ENCODE peak calls at places on chromosomes 11 and 22, in seven cellular contexts. One of them, this sample, is unnamed.

GRCh38 chr11:14973621-14974020 is 1.5 kb upstream of the CALCA start:
- DNase-seq in ovary: no peak
- DNase-seq in GM12878: no peak
- DNase-seq in upper lobe of left lung: no peak
- DNase-seq in adrenal gland: no peak
- DNase-seq in suprapubic skin: no peak
- DNase-seq in IMR-90: peak; percentile 4
- DNase-seq in this sample: peak; percentile 22

GRCh38 chr22:43474161-43475101 is 62.6 kb downstream of the MPPED1 start:
- DNase-seq in adrenal gland: no peak
- DNase-seq in upper lobe of left lung: no peak
- DNase-seq in GM12878: no peak
- DNase-seq in IMR-90: no peak
- DNase-seq in ovary: no peak
- DNase-seq in suprapubic skin: no peak
- DNase-seq in this sample: no peak

GRCh38 chr11:129372609-129373488 is 2.8 kb upstream of the BARX2 start:
- DNase-seq in IMR-90: no peak
- DNase-seq in ovary: no peak
- DNase-seq in upper lobe of left lung: no peak
- DNase-seq in adrenal gland: no peak
- DNase-seq in GM12878: no peak
- DNase-seq in suprapubic skin: no peak
- DNase-seq in this sample: no peak

GRCh38 chr11:115869780-115870431 is 365.7 kb upstream of the CADM1 start:
- DNase-seq in adrenal gland: peak; percentile 15
- DNase-seq in GM12878: peak; percentile 51
- DNase-seq in upper lobe of left lung: no peak
- DNase-seq in IMR-90: peak; percentile 51
- DNase-seq in ovary: no peak
- DNase-seq in suprapubic skin: no peak
- DNase-seq in this sample: no peak

GRCh38 chr22:28395920-28396447 is 283.7 kb downstream of the TTC28 start:
- DNase-seq in adrenal gland: no peak
- DNase-seq in IMR-90: peak; percentile 48
- DNase-seq in ovary: no peak
- DNase-seq in GM12878: no peak
- DNase-seq in upper lobe of left lung: no peak
- DNase-seq in suprapubic skin: no peak
- DNase-seq in this sample: no peak

GRCh38 chr11:4030197-4030596 is 64.4 kb upstream of the RRM1 start:
- DNase-seq in IMR-90: no peak
- DNase-seq in suprapubic skin: no peak
- DNase-seq in GM12878: no peak
- DNase-seq in ovary: no peak
- DNase-seq in upper lobe of left lung: no peak
- DNase-seq in adrenal gland: no peak
- DNase-seq in this sample: no peak

GRCh38 chr11:110858556-110858921 is 146.3 kb upstream of the ARHGAP20 start:
- DNase-seq in ovary: no peak
- DNase-seq in IMR-90: no peak
- DNase-seq in suprapubic skin: peak; percentile 80
- DNase-seq in upper lobe of left lung: no peak
- DNase-seq in GM12878: no peak
- DNase-seq in adrenal gland: peak; percentile 18
- DNase-seq in this sample: peak; percentile 23

GRCh38 chr11:63709336-63709735 is 28.0 kb downstream of the RTN3 start:
- DNase-seq in upper lobe of left lung: no peak
- DNase-seq in ovary: no peak
- DNase-seq in GM12878: no peak
- DNase-seq in IMR-90: peak; percentile 18
- DNase-seq in suprapubic skin: no peak
- DNase-seq in adrenal gland: no peak
- DNase-seq in this sample: no peak

GRCh38 chr22:28601915-28602314 is 77.7 kb downstream of the TTC28 start:
- DNase-seq in upper lobe of left lung: no peak
- DNase-seq in adrenal gland: no peak
- DNase-seq in IMR-90: no peak
- DNase-seq in suprapubic skin: no peak
- DNase-seq in GM12878: no peak
- DNase-seq in ovary: no peak
- DNase-seq in this sample: no peak

GRCh38 chr22:45602824-45603301 is 68.8 kb upstream of the ATXN10 start:
- DNase-seq in suprapubic skin: no peak
- DNase-seq in upper lobe of left lung: no peak
- DNase-seq in adrenal gland: no peak
- DNase-seq in GM12878: no peak
- DNase-seq in ovary: no peak
- DNase-seq in IMR-90: no peak
- DNase-seq in this sample: no peak

GRCh38 chr11:112795142-112795815 is 165.9 kb upstream of the NCAM1 start:
- DNase-seq in ovary: no peak
- DNase-seq in upper lobe of left lung: no peak
- DNase-seq in GM12878: no peak
- DNase-seq in suprapubic skin: no peak
- DNase-seq in IMR-90: peak; percentile 31
- DNase-seq in adrenal gland: peak; percentile 57
- DNase-seq in this sample: peak; percentile 31

GRCh38 chr11:106761745-106762144 is 256.5 kb downstream of the GUCY1A2 start:
- DNase-seq in adrenal gland: no peak
- DNase-seq in suprapubic skin: no peak
- DNase-seq in GM12878: no peak
- DNase-seq in ovary: no peak
- DNase-seq in IMR-90: no peak
- DNase-seq in upper lobe of left lung: no peak
- DNase-seq in this sample: no peak

GRCh38 chr11:124627546-124627945 is 4.9 kb downstream of the TBRG1 start:
- DNase-seq in IMR-90: no peak
- DNase-seq in suprapubic skin: no peak
- DNase-seq in ovary: no peak
- DNase-seq in GM12878: no peak
- DNase-seq in adrenal gland: no peak
- DNase-seq in upper lobe of left lung: no peak
- DNase-seq in this sample: no peak

GRCh38 chr22:32177221-32177765 is 18.2 kb upstream of the C22orf42 start:
- DNase-seq in IMR-90: no peak
- DNase-seq in upper lobe of left lung: no peak
- DNase-seq in adrenal gland: no peak
- DNase-seq in ovary: no peak
- DNase-seq in GM12878: no peak
- DNase-seq in suprapubic skin: no peak
- DNase-seq in this sample: no peak

GRCh38 chr11:77375114-77375513 is 73.6 kb upstream of the GDPD4 start:
- DNase-seq in suprapubic skin: no peak
- DNase-seq in upper lobe of left lung: no peak
- DNase-seq in IMR-90: peak; percentile 57
- DNase-seq in GM12878: no peak
- DNase-seq in ovary: no peak
- DNase-seq in adrenal gland: no peak
- DNase-seq in this sample: no peak

GRCh38 chr11:128422576-128423370 is 164.6 kb downstream of the ETS1 start:
- DNase-seq in upper lobe of left lung: peak; percentile 28
- DNase-seq in GM12878: no peak
- DNase-seq in IMR-90: no peak
- DNase-seq in adrenal gland: no peak
- DNase-seq in suprapubic skin: peak; percentile 65
- DNase-seq in ovary: no peak
- DNase-seq in this sample: peak; percentile 46

GRCh38 chr22:23698094-23698493 is 7.3 kb downstream of the RGL4 start:
- DNase-seq in upper lobe of left lung: no peak
- DNase-seq in GM12878: no peak
- DNase-seq in suprapubic skin: no peak
- DNase-seq in IMR-90: no peak
- DNase-seq in ovary: peak; percentile 17
- DNase-seq in adrenal gland: no peak
- DNase-seq in this sample: no peak
- H3K4me1 ChIP-seq in upper lobe of left lung: no peaks in the 10 kb centered on the region
- H3K4me1 ChIP-seq in GM12878: peaks cover 15% of the 10 kb centered on the region
- H3K4me1 ChIP-seq in suprapubic skin: no peaks in the 10 kb centered on the region
- H3K4me1 ChIP-seq in IMR-90: peaks cover 15% of the 10 kb centered on the region
- H3K4me1 ChIP-seq in ovary: no peaks in the 10 kb centered on the region
- H3K4me1 ChIP-seq in adrenal gland: peaks cover 8% of the 10 kb centered on the region
- H3K4me1 ChIP-seq in this sample: peaks cover 18% of the 10 kb centered on the region

DNA sequence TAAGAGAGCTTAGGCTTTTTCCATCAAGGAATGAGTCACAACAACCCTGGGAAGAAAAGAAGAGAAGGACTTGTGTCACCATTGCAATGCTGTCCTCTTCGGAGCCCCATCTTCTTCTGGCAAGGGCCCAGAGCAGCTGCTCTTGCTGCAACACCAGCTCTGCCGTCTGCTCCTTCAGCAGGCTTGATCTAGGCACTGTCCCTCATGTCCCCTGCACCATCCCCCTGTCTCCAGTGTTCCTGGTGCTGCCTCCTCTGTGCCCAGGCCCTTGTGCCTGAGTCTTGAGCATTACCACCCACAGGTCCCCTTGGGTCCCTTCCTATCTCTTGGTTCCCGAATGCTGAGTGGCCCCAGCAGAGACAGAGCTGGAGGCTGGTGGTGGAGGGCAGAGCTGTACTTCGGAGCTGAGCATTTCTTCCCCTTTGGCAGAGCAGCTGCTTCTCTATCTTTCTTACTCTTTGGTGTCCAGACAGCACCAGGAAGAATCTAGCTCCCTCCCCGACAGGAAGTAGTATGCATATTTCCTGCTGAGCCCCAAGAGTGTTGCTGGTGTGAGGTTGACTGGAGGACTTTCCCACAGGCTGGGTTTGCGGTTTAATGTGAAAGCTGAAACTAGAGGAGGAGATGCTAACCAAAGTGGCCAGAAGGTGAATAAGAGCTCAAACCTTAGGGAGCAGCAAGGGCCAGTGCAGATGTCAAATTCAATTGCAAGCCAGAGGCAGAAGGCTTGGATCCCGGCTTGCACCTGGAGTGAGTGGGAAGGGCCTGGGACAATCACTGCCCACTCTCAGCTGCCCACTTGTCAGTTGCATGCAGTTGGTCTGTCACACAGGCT is 27.8 kb downstream of the WEE1 start:
- DNase-seq in ovary: no peak
- DNase-seq in IMR-90: peak; percentile 89
- DNase-seq in suprapubic skin: no peak
- DNase-seq in GM12878: peak; percentile 95
- DNase-seq in upper lobe of left lung: peak; percentile 33
- DNase-seq in adrenal gland: peak; percentile 22
- DNase-seq in this sample: peak; percentile 34
- TF ChIP-seq POLR2A in ovary: no peak
- TF ChIP-seq POLR2A in IMR-90: no peak
- TF ChIP-seq POLR2A in suprapubic skin: no peak
- TF ChIP-seq POLR2A in GM12878: peak; percentile 30
- TF ChIP-seq POLR2A in upper lobe of left lung: no peak
- TF ChIP-seq POLR2A in adrenal gland: no peak
- TF ChIP-seq POLR2A in this sample: no peak

GRCh38 chr11:94882931-94883330 is 90.4 kb downstream of the CWC15 start:
- DNase-seq in upper lobe of left lung: no peak
- DNase-seq in suprapubic skin: no peak
- DNase-seq in GM12878: no peak
- DNase-seq in IMR-90: no peak
- DNase-seq in ovary: no peak
- DNase-seq in adrenal gland: no peak
- DNase-seq in this sample: no peak
- H3K4me1 ChIP-seq in upper lobe of left lung: no peaks in the 10 kb centered on the region
- H3K4me1 ChIP-seq in suprapubic skin: peaks cover 5% of the 10 kb centered on the region
- H3K4me1 ChIP-seq in GM12878: no peaks in the 10 kb centered on the region
- H3K4me1 ChIP-seq in IMR-90: no peaks in the 10 kb centered on the region
- H3K4me1 ChIP-seq in ovary: no peaks in the 10 kb centered on the region
- H3K4me1 ChIP-seq in adrenal gland: no peaks in the 10 kb centered on the region
- H3K4me1 ChIP-seq in this sample: no peaks in the 10 kb centered on the region

GRCh38 chr11:933936-934335 is 8.3 kb downstream of the AP2A2 start:
- DNase-seq in upper lobe of left lung: no peak
- DNase-seq in GM12878: no peak
- DNase-seq in IMR-90: no peak
- DNase-seq in adrenal gland: no peak
- DNase-seq in ovary: no peak
- DNase-seq in suprapubic skin: no peak
- DNase-seq in this sample: no peak

GRCh38 chr11:933002-933820 is 7.5 kb downstream of the AP2A2 start:
- DNase-seq in ovary: no peak
- DNase-seq in IMR-90: no peak
- DNase-seq in GM12878: no peak
- DNase-seq in adrenal gland: no peak
- DNase-seq in upper lobe of left lung: no peak
- DNase-seq in suprapubic skin: no peak
- DNase-seq in this sample: no peak

GRCh38 chr11:929405-929804 is 3.7 kb downstream of the AP2A2 start:
- DNase-seq in ovary: no peak
- DNase-seq in IMR-90: no peak
- DNase-seq in adrenal gland: no peak
- DNase-seq in upper lobe of left lung: no peak
- DNase-seq in GM12878: no peak
- DNase-seq in suprapubic skin: no peak
- DNase-seq in this sample: no peak

GRCh38 chr11:932435-932834 is 6.8 kb downstream of the AP2A2 start:
- DNase-seq in ovary: no peak
- DNase-seq in IMR-90: no peak
- DNase-seq in suprapubic skin: no peak
- DNase-seq in adrenal gland: no peak
- DNase-seq in upper lobe of left lung: no peak
- DNase-seq in GM12878: no peak
- DNase-seq in this sample: no peak

GRCh38 chr11:931385-931784 is 5.7 kb downstream of the AP2A2 start:
- DNase-seq in upper lobe of left lung: no peak
- DNase-seq in suprapubic skin: no peak
- DNase-seq in ovary: no peak
- DNase-seq in GM12878: no peak
- DNase-seq in adrenal gland: no peak
- DNase-seq in IMR-90: no peak
- DNase-seq in this sample: no peak
- TF ChIP-seq POLR2A in upper lobe of left lung: no peak
- TF ChIP-seq POLR2A in suprapubic skin: no peak
- TF ChIP-seq POLR2A in ovary: no peak
- TF ChIP-seq POLR2A in GM12878: no peak
- TF ChIP-seq POLR2A in adrenal gland: no peak
- TF ChIP-seq POLR2A in IMR-90: no peak
- TF ChIP-seq POLR2A in this sample: no peak

GRCh38 chr11:19702620-19703019 is 10.0 kb upstream of the NAV2 start:
- DNase-seq in GM12878: no peak
- DNase-seq in suprapubic skin: no peak
- DNase-seq in IMR-90: no peak
- DNase-seq in ovary: no peak
- DNase-seq in upper lobe of left lung: no peak
- DNase-seq in adrenal gland: no peak
- DNase-seq in this sample: no peak
- H3K4me1 ChIP-seq in GM12878: no peaks in the 10 kb centered on the region
- H3K4me1 ChIP-seq in suprapubic skin: no peaks in the 10 kb centered on the region
- H3K4me1 ChIP-seq in IMR-90: peaks cover 12% of the 10 kb centered on the region
- H3K4me1 ChIP-seq in ovary: peaks cover 6% of the 10 kb centered on the region
- H3K4me1 ChIP-seq in upper lobe of left lung: peaks cover 12% of the 10 kb centered on the region
- H3K4me1 ChIP-seq in adrenal gland: no peaks in the 10 kb centered on the region
- H3K4me1 ChIP-seq in this sample: no peaks in the 10 kb centered on the region

GRCh38 chr11:65424200-65425104 is 1.9 kb downstream of the NEAT1 start:
- DNase-seq in GM12878: no peak
- DNase-seq in ovary: peak; percentile 73
- DNase-seq in adrenal gland: peak; percentile 73
- DNase-seq in IMR-90: peak; percentile 54
- DNase-seq in suprapubic skin: peak; percentile 84
- DNase-seq in upper lobe of left lung: peak; percentile 32
- DNase-seq in this sample: peak; percentile 56
- TF ChIP-seq POLR2A in GM12878: peak; percentile 78
- TF ChIP-seq POLR2A in ovary: no peak
- TF ChIP-seq POLR2A in adrenal gland: no peak
- TF ChIP-seq POLR2A in IMR-90: peak; percentile 74
- TF ChIP-seq POLR2A in suprapubic skin: peak; percentile 8
- TF ChIP-seq POLR2A in upper lobe of left lung: peak; percentile 26
- TF ChIP-seq POLR2A in this sample: no peak